ENCODE peak calls at places on chromosomes 5 and 9, in nine cellular contexts. I is BE2C, B is tibial artery, U is colonic mucosa, V is NT2/D1, E is GM23338, M is Karpas-422, C is IMR-90, Z is psoas muscle. N is an unnamed sample.

GRCh38 chr9:1047605-1048235 is 2.4 kb upstream of the DMRT2 start:
- DNase-seq in Z (peak; percentile 55), C (peak; percentile 3), B (no peak), M (no peak), I (no peak), U (peak; percentile 84), E (peak; percentile 52), V (no peak), N (peak; percentile 85)

GRCh38 chr9:134985451-134985850 is 67.7 kb upstream of the FCN1 start:
- DNase-seq in I (no peak), V (no peak), Z (no peak), M (no peak), U (no peak), E (no peak), B (peak; percentile 19), C (no peak), N (peak; percentile 47)

GRCh38 chr5:146003852-146004251 is 67.5 kb downstream of the SH3RF2 start:
- DNase-seq in Z (no peak), U (no peak), M (no peak), C (peak; percentile 12), I (no peak), E (no peak), B (no peak), V (no peak), N (no peak)

GRCh38 chr9:38057416-38058195 is 11.4 kb downstream of the SHB start:
- DNase-seq in E (no peak), M (peak; percentile 95), U (no peak), V (no peak), Z (no peak), B (no peak), C (no peak), I (peak; percentile 64), N (no peak)

GRCh38 chr9:133060417-133060841 is 1.4 kb upstream of the CEL start:
- DNase-seq in I (no peak), V (no peak), C (no peak), M (no peak), B (no peak), U (no peak), Z (no peak), E (peak; percentile 33), N (peak; percentile 26)

GRCh38 chr5:106399381-106399780 is 1271.4 kb downstream of the EFNA5 start:
- DNase-seq in V (no peak), Z (no peak), U (no peak), M (no peak), E (no peak), B (no peak), I (no peak), C (peak; percentile 84), N (peak; percentile 19)

GRCh38 chr5:15013654-15014463 is 142.3 kb upstream of the ANKH start:
- DNase-seq in I (no peak), E (peak; percentile 88), C (peak; percentile 80), M (peak; percentile 58), U (no peak), V (peak; percentile 36), Z (no peak), B (no peak), N (peak; percentile 89)

GRCh38 chr9:801399-802071 is 40.0 kb upstream of the DMRT1 start:
- DNase-seq in Z (no peak), I (no peak), B (no peak), E (no peak), V (no peak), C (peak; percentile 97), M (no peak), U (no peak), N (no peak)

GRCh38 chr5:1066676-1067075 is 45.2 kb downstream of the SLC12A7 start:
- DNase-seq in B (no peak), E (no peak), V (no peak), C (no peak), M (no peak), Z (no peak), U (no peak), I (no peak), N (peak; percentile 85)

GRCh38 chr9:14314929-14315753 is 1.2 kb upstream of the NFIB start:
- DNase-seq in Z (peak; percentile 96), U (peak; percentile 93), E (peak; percentile 74), V (peak; percentile 46), M (peak; percentile 83), C (peak; percentile 34), I (peak; percentile 96), B (peak; percentile 98), N (peak; percentile 97)

GRCh38 chr9:112719292-112719691 is 1.4 kb upstream of the INIP start:
- DNase-seq in V (no peak), B (no peak), U (no peak), C (no peak), E (no peak), Z (no peak), I (no peak), M (peak; percentile 52), N (no peak)

GRCh38 chr5:3201941-3202340 is 393.7 kb upstream of the IRX1 start:
- DNase-seq in C (no peak), M (no peak), Z (no peak), V (no peak), B (no peak), E (no peak), I (no peak), U (no peak), N (no peak)

GRCh38 chr9:128470560-128470959 is 14.8 kb downstream of the ODF2 start:
- DNase-seq in Z (no peak), I (no peak), U (no peak), C (peak; percentile 50), M (peak; percentile 76), E (no peak), B (peak; percentile 81), V (no peak), N (peak; percentile 88)

DNA sequence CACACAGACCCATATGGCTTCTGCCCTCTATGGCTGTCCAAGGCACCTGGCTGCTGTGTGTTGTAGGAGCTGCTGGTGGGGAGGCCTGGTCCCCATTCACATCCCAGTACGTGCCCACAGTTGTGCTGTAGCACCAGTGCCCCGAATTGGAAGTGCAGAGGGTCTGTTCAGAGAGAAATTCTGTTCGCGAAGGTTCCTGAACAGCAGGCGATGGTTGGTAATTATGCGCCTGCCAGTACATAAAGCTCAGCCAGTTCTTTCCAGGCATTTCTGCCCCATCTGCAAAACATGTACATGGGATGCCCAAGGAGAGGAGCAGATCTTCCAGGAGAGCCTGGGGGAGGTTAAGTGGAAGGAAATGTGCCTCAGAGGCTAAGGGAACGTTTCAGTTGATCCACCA is 41.1 kb downstream of the UBE2QL1 start:
- DNase-seq in Z (no peak), E (no peak), C (no peak), B (no peak), U (no peak), M (no peak), I (no peak), V (no peak), N (no peak)
- H3K4me1 ChIP-seq in Z (peaks cover 33% of the 10 kb centered on the region), E (peaks cover 8% of the 10 kb centered on the region), C (no peaks in the 10 kb centered on the region), B (peaks cover 5% of the 10 kb centered on the region), U (no peaks in the 10 kb centered on the region), M (no peaks in the 10 kb centered on the region), I (no peaks in the 10 kb centered on the region), V (no peaks in the 10 kb centered on the region), N (no peaks in the 10 kb centered on the region)

DNA sequence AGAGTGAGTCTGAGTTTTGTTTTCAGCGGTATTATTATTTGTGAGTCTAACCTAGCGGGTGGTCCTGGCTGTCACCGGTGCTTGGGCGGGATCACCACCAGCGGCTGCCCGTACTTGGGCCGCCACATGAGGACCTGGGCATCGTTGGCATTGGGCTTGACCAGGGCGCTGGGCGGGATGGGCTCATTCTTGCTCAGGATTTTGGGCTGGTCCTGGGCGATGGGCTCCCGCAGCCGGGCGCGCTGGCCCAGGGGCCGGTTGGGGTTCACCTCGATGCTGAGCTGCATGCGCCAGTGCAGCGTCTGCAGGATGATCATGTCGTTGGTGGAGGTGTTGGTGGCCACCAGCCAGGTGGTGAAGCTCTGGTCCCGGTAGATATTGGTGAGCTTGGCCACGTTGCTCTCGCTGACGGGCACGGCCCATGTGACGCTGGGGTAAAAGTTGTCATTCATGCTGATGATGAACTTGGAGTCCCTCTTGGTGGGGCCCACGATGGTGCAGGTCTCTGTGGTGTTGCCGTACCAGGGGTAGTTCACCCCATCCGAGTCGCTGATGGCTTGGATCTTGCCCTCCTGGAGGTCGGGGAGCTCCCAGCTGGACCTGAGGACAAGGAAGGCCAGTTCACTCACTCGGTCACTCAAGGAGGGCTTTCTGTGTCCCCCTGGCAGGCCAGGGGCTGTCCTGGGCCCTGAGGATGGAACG is 15.4 kb downstream of the FAM78A start:
- DNase-seq in M (no peak), Z (no peak), C (no peak), U (no peak), E (peak; percentile 0), B (no peak), I (no peak), V (no peak), N (peak; percentile 66)
- H3K4me1 ChIP-seq in M (peaks cover 32% of the 10 kb centered on the region), Z (peaks cover 32% of the 10 kb centered on the region), C (peaks cover 7% of the 10 kb centered on the region), U (no peaks in the 10 kb centered on the region), E (no peaks in the 10 kb centered on the region), B (peaks cover 6% of the 10 kb centered on the region), I (no peaks in the 10 kb centered on the region), V (peaks cover 11% of the 10 kb centered on the region), N (peaks cover 9% of the 10 kb centered on the region)

GRCh38 chr9:27537027-27537435 is 7.4 kb upstream of the MOB3B start:
- DNase-seq in B (no peak), U (no peak), M (no peak), V (no peak), E (peak; percentile 33), Z (no peak), C (no peak), I (no peak), N (no peak)

GRCh38 chr9:27536168-27536567 is 6.6 kb upstream of the MOB3B start:
- DNase-seq in B (no peak), M (no peak), I (no peak), E (peak; percentile 20), U (no peak), V (peak; percentile 18), C (no peak), Z (no peak), N (no peak)

GRCh38 chr9:27534658-27535209 is 5.1 kb upstream of the MOB3B start:
- DNase-seq in C (no peak), M (no peak), U (no peak), V (no peak), E (no peak), Z (no peak), B (no peak), I (no peak), N (no peak)

GRCh38 chr9:27534131-27534530 is 4.5 kb upstream of the MOB3B start:
- DNase-seq in C (no peak), E (no peak), I (no peak), V (no peak), B (no peak), Z (no peak), U (no peak), M (no peak), N (no peak)

GRCh38 chr9:27535701-27536118 is 6.1 kb upstream of the MOB3B start:
- DNase-seq in E (peak; percentile 82), U (no peak), C (no peak), B (no peak), V (peak; percentile 22), Z (no peak), M (peak; percentile 63), I (no peak), N (no peak)
- H3K4me1 ChIP-seq in E (peaks cover 10% of the 10 kb centered on the region), U (peaks cover 4% of the 10 kb centered on the region), C (peaks cover 7% of the 10 kb centered on the region), B (peaks cover 74% of the 10 kb centered on the region), V (peaks cover 3% of the 10 kb centered on the region), Z (peaks cover 31% of the 10 kb centered on the region), M (no peaks in the 10 kb centered on the region), I (no peaks in the 10 kb centered on the region), N (peaks cover 9% of the 10 kb centered on the region)

GRCh38 chr5:65075623-65076250 is 307.0 kb downstream of the CWC27 start:
- DNase-seq in E (no peak), Z (no peak), B (no peak), I (no peak), V (no peak), U (no peak), M (no peak), C (no peak), N (no peak)
- H3K4me1 ChIP-seq in E (peaks cover 25% of the 10 kb centered on the region), Z (no peaks in the 10 kb centered on the region), B (peaks cover 12% of the 10 kb centered on the region), I (peaks cover 4% of the 10 kb centered on the region), V (no peaks in the 10 kb centered on the region), U (no peaks in the 10 kb centered on the region), M (peaks cover 17% of the 10 kb centered on the region), C (peaks cover 3% of the 10 kb centered on the region), N (peaks cover 17% of the 10 kb centered on the region)

GRCh38 chr9:121198512-121199042 is 3.1 kb downstream of the RAB14 start:
- DNase-seq in B (no peak), I (no peak), C (no peak), V (no peak), U (no peak), M (peak; percentile 54), E (no peak), Z (no peak), N (no peak)
- H3K4me1 ChIP-seq in B (peaks cover 76% of the 10 kb centered on the region), I (peaks cover 7% of the 10 kb centered on the region), C (peaks cover 11% of the 10 kb centered on the region), V (no peaks in the 10 kb centered on the region), U (peaks cover 26% of the 10 kb centered on the region), M (peaks cover 77% of the 10 kb centered on the region), E (peaks cover 21% of the 10 kb centered on the region), Z (peaks cover 62% of the 10 kb centered on the region), N (peaks cover 52% of the 10 kb centered on the region)

N was measured in osteoblast.